ENCODE peak calls at places on chromosomes 5 and 9, in four cellular contexts. L, M, P and B are unnamed samples.

GRCh38 chr9:68793605-68794343 is 88.7 kb downstream of the PIP5K1B start:
- DNase-seq in L (peak; percentile 11), M (no peak), P (no peak), B (no peak)

GRCh38 chr9:109475526-109475925 is 22.6 kb downstream of the PTPN3 start:
- DNase-seq in L (no peak), M (no peak), P (no peak), B (no peak)

GRCh38 chr5:553874-554273 is 29.6 kb upstream of the SLC9A3 start:
- DNase-seq in L (no peak), M (no peak), P (no peak), B (no peak)

GRCh38 chr5:113087994-113088519 is 111.5 kb downstream of the DCP2 start:
- DNase-seq in L (no peak), M (no peak), P (no peak), B (no peak)

GRCh38 chr5:11334404-11334803 is 569.8 kb downstream of the CTNND2 start:
- DNase-seq in L (no peak), M (no peak), P (no peak), B (no peak)

GRCh38 chr5:73179730-73180129 is 6.7 kb downstream of the TMEM174 start:
- DNase-seq in L (no peak), M (no peak), P (no peak), B (no peak)

GRCh38 chr9:19913151-19913550 is 124.3 kb upstream of the SLC24A2 start:
- DNase-seq in L (no peak), M (no peak), P (no peak), B (no peak)

GRCh38 chr9:89663264-89663970 is 58.6 kb downstream of the GADD45G start:
- DNase-seq in L (no peak), M (no peak), P (peak; percentile 18), B (no peak)

GRCh38 chr5:9156282-9156681 is 389.6 kb downstream of the SEMA5A start:
- DNase-seq in L (peak; percentile 42), M (no peak), P (no peak), B (no peak)

GRCh38 chr5:172602712-172603289 is 38.3 kb upstream of the NEURL1B start:
- DNase-seq in L (no peak), M (no peak), P (peak; percentile 48), B (no peak)

GRCh38 chr5:163569284-163569683 is 63.9 kb downstream of the MAT2B start:
- DNase-seq in L (no peak), M (no peak), P (no peak), B (no peak)

GRCh38 chr5:137997726-137998213 is 35.1 kb downstream of the FAM13B start:
- DNase-seq in L (peak; percentile 1), M (peak; percentile 19), P (no peak), B (no peak)

GRCh38 chr9:18985464-18985951 is 47.5 kb downstream of the SAXO1 start:
- DNase-seq in L (no peak), M (no peak), P (no peak), B (peak; percentile 38)

GRCh38 chr5:152456815-152457443 is 51.9 kb upstream of the NMUR2 start:
- DNase-seq in L (no peak), M (no peak), P (no peak), B (no peak)

GRCh38 chr5:124824637-124825158 is 78.3 kb upstream of the ZNF608 start:
- DNase-seq in L (no peak), M (peak; percentile 14), P (no peak), B (no peak)

GRCh38 chr5:40437452-40437861 is 242.3 kb upstream of the PTGER4 start:
- DNase-seq in L (peak; percentile 6), M (peak; percentile 35), P (no peak), B (no peak)

GRCh38 chr5:16916262-16916878 is 19.7 kb downstream of the MYO10 start:
- DNase-seq in L (no peak), M (peak; percentile 87), P (no peak), B (peak; percentile 84)

GRCh38 chr9:77977210-77977611 is 54.4 kb downstream of the GNAQ start:
- DNase-seq in L (peak; percentile 73), M (no peak), P (no peak), B (no peak)

GRCh38 chr9:124045076-124045829 is 33.7 kb downstream of the LHX2 start:
- DNase-seq in L (peak; percentile 34), M (no peak), P (peak; percentile 74), B (no peak)
- H3K4me3 ChIP-seq in L (peak overlapping the region; percentile 22), M (peak overlapping the region; percentile 6), P (no peak overlapping the region), B (peak overlapping the region; percentile 44)

DNA sequence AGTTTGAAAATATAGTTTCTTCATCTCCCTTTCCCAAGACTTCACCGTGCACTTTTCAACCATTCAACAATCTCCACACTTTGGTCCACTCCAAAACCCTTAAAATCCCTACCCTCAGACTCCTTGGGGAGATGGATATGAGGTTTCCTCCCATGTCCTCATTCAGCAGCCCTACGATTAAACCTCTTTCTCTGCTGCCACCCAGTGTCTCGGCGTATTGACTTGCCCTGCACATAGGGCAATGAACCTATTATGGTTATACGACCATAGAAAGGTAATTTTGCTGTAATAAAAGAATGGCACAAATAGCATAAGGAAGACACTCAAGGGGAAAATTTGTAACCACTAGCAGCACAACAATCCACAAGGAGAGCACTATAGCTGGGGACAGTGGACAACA is 803.5 kb downstream of the TLE1 start:
- DNase-seq in L (peak; percentile 1), M (no peak), P (no peak), B (no peak)
- TF ChIP-seq CTCF in L (no peak), M (peak; percentile 13), P (no peak), B (no peak)

DNA sequence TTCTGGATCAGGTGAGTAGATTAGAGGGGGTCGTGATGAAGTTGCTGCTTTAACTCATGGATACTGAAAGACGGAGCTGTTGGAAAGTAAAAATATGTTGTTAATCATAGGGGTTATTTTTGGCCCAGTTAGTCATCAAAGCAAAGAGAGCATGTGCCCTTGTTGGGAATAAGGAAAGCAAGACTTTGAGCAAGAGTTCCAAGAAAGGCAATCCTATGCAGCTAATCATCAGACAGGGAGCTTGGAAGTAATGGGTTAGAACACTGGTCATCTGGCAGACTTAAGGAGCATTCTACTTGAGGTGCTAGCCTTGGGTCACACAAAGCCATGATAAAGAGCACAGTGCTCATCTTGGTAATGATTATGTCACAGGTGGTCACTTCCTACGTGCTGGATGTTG is 18.3 kb downstream of the ASPN start:
- DNase-seq in L (no peak), M (peak; percentile 47), P (no peak), B (peak; percentile 91)
- H3K4me3 ChIP-seq in L (no peak overlapping the region), M (no peak overlapping the region), P (no peak overlapping the region), B (no peak overlapping the region)

GRCh38 chr5:177045628-177046027 is 23.1 kb downstream of the ZNF346 start:
- DNase-seq in L (no peak), M (no peak), P (no peak), B (no peak)

GRCh38 chr5:177043958-177044357 is 21.5 kb downstream of the ZNF346 start:
- DNase-seq in L (no peak), M (no peak), P (no peak), B (no peak)

DNA sequence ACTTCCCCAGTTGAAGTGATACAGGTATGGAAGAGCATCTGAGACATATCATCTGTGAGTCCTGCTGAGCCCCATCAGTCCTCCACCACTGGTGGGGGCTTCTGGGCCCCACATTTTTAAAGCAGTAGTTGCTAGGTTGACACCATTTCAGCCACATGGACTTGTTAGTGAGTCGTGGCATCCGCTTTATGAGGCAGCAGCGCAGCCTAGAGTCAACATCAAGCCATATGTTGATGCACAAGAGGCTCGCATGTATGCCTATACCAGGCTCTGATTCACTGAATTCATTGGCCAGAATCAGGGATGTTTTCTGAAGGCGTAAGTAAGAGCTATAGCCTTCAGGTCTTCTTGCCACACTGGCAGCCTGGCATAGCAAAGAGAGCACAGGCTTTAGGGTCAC is 26.8 kb downstream of the ZNF346 start:
- DNase-seq in L (no peak), M (no peak), P (no peak), B (no peak)
- TF ChIP-seq CTCF in L (no peak), M (no peak), P (no peak), B (no peak)